ENCODE peak calls at places on chromosome 1, in ten cellular contexts. Q is MM.1S, U is AG09319, F is heart right ventricle, S is body of pancreas, I is mammary epithelial cell, T is retinal pigment epithelial cell, R is ovary, O is spleen, C is thoracic aorta. N is an unnamed sample.

GRCh38 chr1:77412069-77412793 is 130.4 kb downstream of the AK5 start:
- DNase-seq in Q (no peak), U (no peak), F (no peak), S (no peak), I (peak; percentile 63), T (no peak), R (no peak), O (no peak), C (no peak), N (no peak)

GRCh38 chr1:189500777-189501176 is 976.9 kb downstream of the BRINP3 start:
- DNase-seq in Q (no peak), U (no peak), F (no peak), S (no peak), I (no peak), T (peak; percentile 2), R (no peak), O (no peak), C (no peak), N (no peak)

GRCh38 chr1:12148160-12148957 is 18.4 kb upstream of the TNFRSF1B start:
- DNase-seq in Q (peak; percentile 24), U (no peak), F (no peak), S (no peak), I (no peak), T (no peak), R (no peak), O (no peak), C (no peak), N (no peak)

GRCh38 chr1:63087966-63088365 is 234.4 kb upstream of the FOXD3 start:
- DNase-seq in Q (no peak), U (no peak), F (no peak), S (no peak), I (no peak), T (no peak), R (no peak), O (no peak), C (no peak), N (no peak)

GRCh38 chr1:4221107-4221506 is 321.0 kb upstream of the C1orf174 start:
- DNase-seq in Q (no peak), U (no peak), F (no peak), S (no peak), I (no peak), T (no peak), R (no peak), O (no peak), C (no peak), N (no peak)

GRCh38 chr1:17108360-17108759 is 10.9 kb downstream of the PADI2 start:
- DNase-seq in Q (no peak), U (no peak), F (no peak), S (no peak), I (peak; percentile 9), T (no peak), R (no peak), O (no peak), C (no peak), N (no peak)

GRCh38 chr1:32769524-32770220 is 47.5 kb downstream of the YARS1 start:
- DNase-seq in Q (no peak), U (no peak), F (no peak), S (no peak), I (peak; percentile 67), T (no peak), R (peak; percentile 53), O (no peak), C (no peak), N (no peak)

GRCh38 chr1:100624886-100625430 is 87.0 kb downstream of the GPR88 start:
- DNase-seq in Q (no peak), U (no peak), F (no peak), S (no peak), I (no peak), T (no peak), R (no peak), O (no peak), C (no peak), N (no peak)

GRCh38 chr1:170791941-170792340 is 128.0 kb downstream of the PRRX1 start:
- DNase-seq in Q (no peak), U (peak; percentile 31), F (no peak), S (no peak), I (no peak), T (no peak), R (no peak), O (no peak), C (no peak), N (no peak)

GRCh38 chr1:170790651-170791071 is 126.7 kb downstream of the PRRX1 start:
- DNase-seq in Q (no peak), U (peak; percentile 91), F (no peak), S (no peak), I (no peak), T (no peak), R (no peak), O (no peak), C (no peak), N (no peak)

GRCh38 chr1:170789063-170789462 is 125.1 kb downstream of the PRRX1 start:
- DNase-seq in Q (no peak), U (no peak), F (no peak), S (no peak), I (no peak), T (no peak), R (no peak), O (no peak), C (no peak), N (no peak)

DNA sequence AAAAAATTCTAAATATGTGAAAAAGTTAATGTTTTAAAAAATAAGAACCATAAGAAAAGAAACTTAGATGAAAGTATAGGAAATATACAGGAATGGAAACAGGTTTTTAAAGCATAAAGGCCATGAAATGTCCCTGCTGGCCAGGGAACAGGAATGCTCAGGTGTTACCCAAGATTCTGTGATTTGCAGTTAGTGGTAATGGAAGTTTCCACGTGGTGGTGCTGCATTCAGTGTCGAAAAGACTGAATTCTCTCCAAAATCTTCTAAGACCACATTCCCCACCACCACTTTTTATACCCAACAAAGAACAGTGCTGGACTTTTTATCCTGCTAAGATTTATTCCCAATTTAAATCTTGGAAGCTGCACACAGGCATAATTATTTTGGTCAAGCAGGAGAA is 126.2 kb downstream of the PRRX1 start:
- DNase-seq in Q (no peak), U (no peak), F (no peak), S (no peak), I (no peak), T (no peak), R (no peak), O (no peak), C (no peak), N (no peak)
- TF ChIP-seq CTCF in Q (no peak), U (peak; percentile 19), F (no peak), S (no peak), I (no peak), T (peak; percentile 35), R (no peak), O (no peak), C (no peak), N (no peak)

DNA sequence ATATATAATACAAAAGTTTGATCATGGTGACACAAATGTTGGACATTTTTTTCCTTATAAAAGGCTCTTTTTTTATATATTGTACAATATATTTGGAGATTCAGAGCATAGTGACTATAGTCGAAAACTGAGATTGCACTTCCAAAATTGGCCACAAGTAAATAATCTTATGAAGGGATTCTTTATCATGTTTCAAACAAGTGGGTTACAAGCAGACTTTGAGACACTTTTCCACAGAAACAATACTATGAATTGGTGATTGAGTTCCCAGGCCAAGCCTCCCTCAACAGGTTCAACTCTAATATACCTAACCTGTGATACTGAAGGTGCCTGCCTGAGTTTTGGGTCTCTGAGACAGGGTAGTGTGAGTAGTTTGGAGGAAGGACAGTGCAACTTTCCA is 13.8 kb downstream of the LEPR start:
- DNase-seq in Q (no peak), U (no peak), F (no peak), S (no peak), I (no peak), T (no peak), R (no peak), O (no peak), C (no peak), N (no peak)
- TF ChIP-seq CTCF in Q (peak; percentile 11), U (no peak), F (no peak), S (peak; percentile 9), I (peak; percentile 7), T (no peak), R (no peak), O (no peak), C (no peak), N (no peak)

DNA sequence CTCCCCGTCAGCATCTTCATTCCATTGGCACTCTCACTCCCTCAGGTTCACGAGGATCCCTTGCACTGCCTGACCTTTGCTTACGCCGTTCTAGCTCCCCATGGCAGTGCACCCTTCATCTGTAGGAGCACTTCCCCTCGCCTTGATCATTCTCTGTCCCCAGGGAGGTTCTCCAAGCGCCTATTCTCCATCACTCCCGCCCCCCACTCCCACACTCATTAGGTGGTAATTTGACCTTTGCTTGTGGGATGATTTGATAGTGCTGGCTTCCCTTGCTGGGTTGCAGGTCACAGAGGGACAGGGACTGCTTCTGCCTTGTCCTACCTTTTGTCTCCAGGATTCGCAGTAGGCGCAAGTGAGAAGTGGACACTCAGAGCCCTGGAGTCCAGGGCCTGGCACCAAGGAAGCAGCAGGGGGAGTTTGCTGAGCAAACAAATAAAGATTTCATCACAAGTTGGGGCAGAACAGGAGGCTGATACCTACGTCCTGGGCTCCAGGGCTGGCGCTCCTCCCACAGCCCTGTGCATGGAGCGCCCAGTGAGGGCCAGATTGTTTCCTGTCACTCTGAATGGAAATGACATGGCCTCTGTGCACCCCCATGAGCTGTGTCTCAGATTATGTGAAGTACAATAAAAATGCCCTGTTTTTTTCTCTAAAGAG is 82.0 kb upstream of the RUNX3 start:
- DNase-seq in Q (no peak), U (no peak), F (no peak), S (no peak), I (no peak), T (no peak), R (no peak), O (no peak), C (no peak), N (no peak)
- TF ChIP-seq CTCF in Q (no peak), U (no peak), F (no peak), S (no peak), I (no peak), T (no peak), R (no peak), O (no peak), C (no peak), N (no peak)

GRCh38 chr1:1777950-1778826 is at the start of gene NADK:
- DNase-seq in Q (peak; percentile 78), U (no peak), F (peak; percentile 42), S (peak; percentile 64), I (peak; percentile 53), T (no peak), R (peak; percentile 69), O (peak; percentile 94), C (no peak), N (peak; percentile 91)

GRCh38 chr1:1779691-1780597 is 1.7 kb upstream of the NADK start:
- DNase-seq in Q (peak; percentile 92), U (no peak), F (peak; percentile 42), S (no peak), I (peak; percentile 46), T (no peak), R (no peak), O (peak; percentile 93), C (no peak), N (peak; percentile 83)

GRCh38 chr1:1780598-1781525 is 2.6 kb upstream of the NADK start:
- DNase-seq in Q (no peak), U (no peak), F (no peak), S (no peak), I (no peak), T (no peak), R (no peak), O (peak; percentile 82), C (no peak), N (no peak)

GRCh38 chr1:1777510-1777909 is 760 bp downstream of the NADK start:
- DNase-seq in Q (peak; percentile 21), U (no peak), F (peak; percentile 58), S (no peak), I (no peak), T (no peak), R (no peak), O (no peak), C (no peak), N (no peak)

GRCh38 chr1:1778827-1779675 is 781 bp upstream of the NADK start:
- DNase-seq in Q (peak; percentile 98), U (no peak), F (peak; percentile 64), S (peak; percentile 81), I (peak; percentile 75), T (no peak), R (peak; percentile 56), O (peak; percentile 99), C (no peak), N (peak; percentile 93)
- TF ChIP-seq CTCF in Q (peak; percentile 62), U (no peak), F (no peak), S (no peak), I (no peak), T (peak; percentile 18), R (no peak), O (peak; percentile 63), C (no peak), N (peak; percentile 29)

N was measured in GM13976.